ENCODE peak calls at places on chromosome 2, in eight cellular contexts. One of them, this sample, is unnamed.

GRCh38 chr2:128219891-128220290 is 98.8 kb downstream of the HS6ST1 start:
- DNase-seq in HEK293T: no peak
- DNase-seq in cerebellum: no peak
- DNase-seq in thoracic aorta: no peak
- DNase-seq in A172: no peak
- DNase-seq in NCI-H1105: no peak
- DNase-seq in SJSA1: no peak
- DNase-seq in BJ: no peak
- DNase-seq in this sample: no peak

GRCh38 chr2:235520787-235521186 is 26.9 kb downstream of the AGAP1 start:
- DNase-seq in HEK293T: no peak
- DNase-seq in cerebellum: no peak
- DNase-seq in thoracic aorta: no peak
- DNase-seq in A172: no peak
- DNase-seq in NCI-H1105: no peak
- DNase-seq in SJSA1: no peak
- DNase-seq in BJ: no peak
- DNase-seq in this sample: no peak

GRCh38 chr2:16656784-16657391 is 8.7 kb downstream of the CYRIA start:
- DNase-seq in HEK293T: no peak
- DNase-seq in cerebellum: no peak
- DNase-seq in thoracic aorta: peak; percentile 27
- DNase-seq in A172: no peak
- DNase-seq in NCI-H1105: no peak
- DNase-seq in SJSA1: no peak
- DNase-seq in BJ: no peak
- DNase-seq in this sample: no peak

GRCh38 chr2:207133862-207134519 is 31.8 kb downstream of the KLF7 start:
- DNase-seq in HEK293T: peak; percentile 37
- DNase-seq in cerebellum: peak; percentile 51
- DNase-seq in thoracic aorta: peak; percentile 83
- DNase-seq in A172: peak; percentile 73
- DNase-seq in NCI-H1105: peak; percentile 89
- DNase-seq in SJSA1: peak; percentile 70
- DNase-seq in BJ: peak; percentile 82
- DNase-seq in this sample: peak; percentile 54

GRCh38 chr2:121038831-121039230 is 246.2 kb downstream of the TFCP2L1 start:
- DNase-seq in HEK293T: no peak
- DNase-seq in cerebellum: peak; percentile 9
- DNase-seq in thoracic aorta: no peak
- DNase-seq in A172: peak; percentile 69
- DNase-seq in NCI-H1105: peak; percentile 89
- DNase-seq in SJSA1: no peak
- DNase-seq in BJ: no peak
- DNase-seq in this sample: no peak

GRCh38 chr2:109202486-109202885 is 73.5 kb downstream of the SH3RF3 start:
- DNase-seq in HEK293T: no peak
- DNase-seq in cerebellum: no peak
- DNase-seq in thoracic aorta: no peak
- DNase-seq in A172: no peak
- DNase-seq in NCI-H1105: no peak
- DNase-seq in SJSA1: no peak
- DNase-seq in BJ: no peak
- DNase-seq in this sample: no peak

GRCh38 chr2:46380038-46380940 is 83.1 kb downstream of the EPAS1 start:
- DNase-seq in HEK293T: no peak
- DNase-seq in cerebellum: no peak
- DNase-seq in thoracic aorta: no peak
- DNase-seq in A172: no peak
- DNase-seq in NCI-H1105: no peak
- DNase-seq in SJSA1: peak; percentile 36
- DNase-seq in BJ: no peak
- DNase-seq in this sample: no peak

GRCh38 chr2:99356853-99357252 is 19.7 kb downstream of the EIF5B start:
- DNase-seq in HEK293T: no peak
- DNase-seq in cerebellum: no peak
- DNase-seq in thoracic aorta: no peak
- DNase-seq in A172: no peak
- DNase-seq in NCI-H1105: no peak
- DNase-seq in SJSA1: no peak
- DNase-seq in BJ: no peak
- DNase-seq in this sample: no peak

GRCh38 chr2:229408356-229408755 is 137.3 kb upstream of the PID1 start:
- DNase-seq in HEK293T: no peak
- DNase-seq in cerebellum: no peak
- DNase-seq in thoracic aorta: peak; percentile 48
- DNase-seq in A172: peak; percentile 98
- DNase-seq in NCI-H1105: no peak
- DNase-seq in SJSA1: peak; percentile 78
- DNase-seq in BJ: peak; percentile 93
- DNase-seq in this sample: peak; percentile 10

GRCh38 chr2:37110306-37111212 is 26.2 kb downstream of the GPATCH11 start:
- DNase-seq in HEK293T: no peak
- DNase-seq in cerebellum: no peak
- DNase-seq in thoracic aorta: no peak
- DNase-seq in A172: no peak
- DNase-seq in NCI-H1105: no peak
- DNase-seq in SJSA1: no peak
- DNase-seq in BJ: no peak
- DNase-seq in this sample: no peak

GRCh38 chr2:157257312-157258252 is at the start of gene GALNT5:
- DNase-seq in HEK293T: peak; percentile 21
- DNase-seq in cerebellum: peak; percentile 44
- DNase-seq in thoracic aorta: no peak
- DNase-seq in A172: no peak
- DNase-seq in NCI-H1105: no peak
- DNase-seq in SJSA1: no peak
- DNase-seq in BJ: no peak
- DNase-seq in this sample: no peak

GRCh38 chr2:121828281-121828731 is 72.9 kb downstream of the TSN start:
- DNase-seq in HEK293T: no peak
- DNase-seq in cerebellum: no peak
- DNase-seq in thoracic aorta: no peak
- DNase-seq in A172: peak; percentile 11
- DNase-seq in NCI-H1105: no peak
- DNase-seq in SJSA1: no peak
- DNase-seq in BJ: no peak
- DNase-seq in this sample: no peak

GRCh38 chr2:14941151-14941631 is 308.7 kb downstream of the LRATD1 start:
- DNase-seq in HEK293T: no peak
- DNase-seq in cerebellum: no peak
- DNase-seq in thoracic aorta: no peak
- DNase-seq in A172: no peak
- DNase-seq in NCI-H1105: no peak
- DNase-seq in SJSA1: no peak
- DNase-seq in BJ: no peak
- DNase-seq in this sample: no peak

GRCh38 chr2:235712176-235712575 is 218.3 kb downstream of the AGAP1 start:
- DNase-seq in HEK293T: no peak
- DNase-seq in cerebellum: no peak
- DNase-seq in thoracic aorta: no peak
- DNase-seq in A172: no peak
- DNase-seq in NCI-H1105: no peak
- DNase-seq in SJSA1: no peak
- DNase-seq in BJ: no peak
- DNase-seq in this sample: no peak

GRCh38 chr2:195447353-195447975 is 209.6 kb upstream of the SLC39A10 start:
- DNase-seq in HEK293T: no peak
- DNase-seq in cerebellum: no peak
- DNase-seq in thoracic aorta: no peak
- DNase-seq in A172: no peak
- DNase-seq in NCI-H1105: no peak
- DNase-seq in SJSA1: no peak
- DNase-seq in BJ: no peak
- DNase-seq in this sample: no peak

GRCh38 chr2:54573532-54573915 is 117.4 kb downstream of the SPTBN1 start:
- DNase-seq in HEK293T: no peak
- DNase-seq in cerebellum: no peak
- DNase-seq in thoracic aorta: no peak
- DNase-seq in A172: no peak
- DNase-seq in NCI-H1105: no peak
- DNase-seq in SJSA1: no peak
- DNase-seq in BJ: no peak
- DNase-seq in this sample: no peak

GRCh38 chr2:67840460-67841068 is 222.2 kb downstream of the C1D start:
- DNase-seq in HEK293T: peak; percentile 72
- DNase-seq in cerebellum: peak; percentile 84
- DNase-seq in thoracic aorta: no peak
- DNase-seq in A172: peak; percentile 86
- DNase-seq in NCI-H1105: peak; percentile 31
- DNase-seq in SJSA1: peak; percentile 56
- DNase-seq in BJ: no peak
- DNase-seq in this sample: no peak

GRCh38 chr2:185372188-185372587 is 366.4 kb upstream of the FSIP2 start:
- DNase-seq in HEK293T: no peak
- DNase-seq in cerebellum: no peak
- DNase-seq in thoracic aorta: no peak
- DNase-seq in A172: no peak
- DNase-seq in NCI-H1105: no peak
- DNase-seq in SJSA1: no peak
- DNase-seq in BJ: no peak
- DNase-seq in this sample: no peak

GRCh38 chr2:62569907-62570793 is 64.2 kb upstream of the TMEM17 start:
- DNase-seq in HEK293T: no peak
- DNase-seq in cerebellum: no peak
- DNase-seq in thoracic aorta: no peak
- DNase-seq in A172: no peak
- DNase-seq in NCI-H1105: no peak
- DNase-seq in SJSA1: no peak
- DNase-seq in BJ: no peak
- DNase-seq in this sample: no peak

GRCh38 chr2:32743480-32744236 is 115.8 kb downstream of the TTC27 start:
- DNase-seq in HEK293T: no peak
- DNase-seq in cerebellum: no peak
- DNase-seq in thoracic aorta: no peak
- DNase-seq in A172: no peak
- DNase-seq in NCI-H1105: no peak
- DNase-seq in SJSA1: no peak
- DNase-seq in BJ: no peak
- DNase-seq in this sample: no peak

GRCh38 chr2:216121255-216121654 is 12.1 kb downstream of the XRCC5 start:
- DNase-seq in HEK293T: no peak
- DNase-seq in cerebellum: no peak
- DNase-seq in thoracic aorta: no peak
- DNase-seq in A172: no peak
- DNase-seq in NCI-H1105: no peak
- DNase-seq in SJSA1: no peak
- DNase-seq in BJ: no peak
- DNase-seq in this sample: no peak

GRCh38 chr2:72132981-72133720 is 14.5 kb downstream of the CYP26B1 start:
- DNase-seq in HEK293T: no peak
- DNase-seq in cerebellum: peak; percentile 12
- DNase-seq in thoracic aorta: no peak
- DNase-seq in A172: no peak
- DNase-seq in NCI-H1105: no peak
- DNase-seq in SJSA1: no peak
- DNase-seq in BJ: no peak
- DNase-seq in this sample: no peak

GRCh38 chr2:3114406-3115185 is 263.0 kb downstream of the EIPR1 start:
- DNase-seq in HEK293T: no peak
- DNase-seq in cerebellum: no peak
- DNase-seq in thoracic aorta: no peak
- DNase-seq in A172: no peak
- DNase-seq in NCI-H1105: no peak
- DNase-seq in SJSA1: no peak
- DNase-seq in BJ: no peak
- DNase-seq in this sample: no peak

GRCh38 chr2:80030135-80030534 is 274.4 kb downstream of the LRRTM1 start:
- DNase-seq in HEK293T: no peak
- DNase-seq in cerebellum: no peak
- DNase-seq in thoracic aorta: no peak
- DNase-seq in A172: no peak
- DNase-seq in NCI-H1105: no peak
- DNase-seq in SJSA1: no peak
- DNase-seq in BJ: no peak
- DNase-seq in this sample: no peak

GRCh38 chr2:96470636-96471035 is 34.5 kb downstream of the NEURL3 start:
- DNase-seq in HEK293T: no peak
- DNase-seq in cerebellum: peak; percentile 20
- DNase-seq in thoracic aorta: no peak
- DNase-seq in A172: no peak
- DNase-seq in NCI-H1105: no peak
- DNase-seq in SJSA1: no peak
- DNase-seq in BJ: no peak
- DNase-seq in this sample: no peak

GRCh38 chr2:25312958-25313710 is 28.6 kb downstream of the DNMT3A start:
- DNase-seq in HEK293T: no peak
- DNase-seq in cerebellum: no peak
- DNase-seq in thoracic aorta: no peak
- DNase-seq in A172: no peak
- DNase-seq in NCI-H1105: no peak
- DNase-seq in SJSA1: no peak
- DNase-seq in BJ: no peak
- DNase-seq in this sample: no peak

GRCh38 chr2:219736196-219736595 is 108.8 kb downstream of the SLC4A3 start:
- DNase-seq in HEK293T: peak; percentile 62
- DNase-seq in cerebellum: peak; percentile 40
- DNase-seq in thoracic aorta: no peak
- DNase-seq in A172: peak; percentile 84
- DNase-seq in NCI-H1105: peak; percentile 59
- DNase-seq in SJSA1: no peak
- DNase-seq in BJ: peak; percentile 32
- DNase-seq in this sample: no peak

GRCh38 chr2:102365763-102366162 is 10.2 kb downstream of the IL18R1 start:
- DNase-seq in HEK293T: no peak
- DNase-seq in cerebellum: no peak
- DNase-seq in thoracic aorta: no peak
- DNase-seq in A172: no peak
- DNase-seq in NCI-H1105: no peak
- DNase-seq in SJSA1: no peak
- DNase-seq in BJ: no peak
- DNase-seq in this sample: no peak

GRCh38 chr2:58574873-58575272 is 333.7 kb upstream of the FANCL start:
- DNase-seq in HEK293T: no peak
- DNase-seq in cerebellum: no peak
- DNase-seq in thoracic aorta: no peak
- DNase-seq in A172: no peak
- DNase-seq in NCI-H1105: no peak
- DNase-seq in SJSA1: no peak
- DNase-seq in BJ: no peak
- DNase-seq in this sample: no peak

GRCh38 chr2:27823135-27823534 is 51.6 kb downstream of the MRPL33 start:
- DNase-seq in HEK293T: no peak
- DNase-seq in cerebellum: no peak
- DNase-seq in thoracic aorta: no peak
- DNase-seq in A172: no peak
- DNase-seq in NCI-H1105: no peak
- DNase-seq in SJSA1: no peak
- DNase-seq in BJ: no peak
- DNase-seq in this sample: no peak

GRCh38 chr2:240412211-240412830 is 23.1 kb upstream of the GPC1 start:
- DNase-seq in HEK293T: no peak
- DNase-seq in cerebellum: no peak
- DNase-seq in thoracic aorta: no peak
- DNase-seq in A172: no peak
- DNase-seq in NCI-H1105: no peak
- DNase-seq in SJSA1: peak; percentile 41
- DNase-seq in BJ: no peak
- DNase-seq in this sample: no peak

GRCh38 chr2:120605231-120605935 is 130.3 kb upstream of the GLI2 start:
- DNase-seq in HEK293T: no peak
- DNase-seq in cerebellum: no peak
- DNase-seq in thoracic aorta: no peak
- DNase-seq in A172: no peak
- DNase-seq in NCI-H1105: no peak
- DNase-seq in SJSA1: no peak
- DNase-seq in BJ: no peak
- DNase-seq in this sample: no peak

GRCh38 chr2:200435379-200435778 is 74.5 kb downstream of the KCTD18 start:
- DNase-seq in HEK293T: no peak
- DNase-seq in cerebellum: no peak
- DNase-seq in thoracic aorta: no peak
- DNase-seq in A172: no peak
- DNase-seq in NCI-H1105: no peak
- DNase-seq in SJSA1: no peak
- DNase-seq in BJ: no peak
- DNase-seq in this sample: peak; percentile 36

This sample was measured in AG04449.